ENCODE peak calls at places on chromosome 6, in five cellular contexts. O, C, X, R and P are unnamed samples.

GRCh38 chr6:117955684-117956083 is 48.6 kb downstream of the SLC35F1 start:
- DNase-seq in R (no peak), O (no peak), X (no peak), C (no peak), P (no peak)

GRCh38 chr6:157632821-157633220 is 190.2 kb upstream of the SNX9 start:
- DNase-seq in R (no peak), C (no peak), X (no peak), O (no peak), P (no peak)

GRCh38 chr6:72321741-72322140 is 300.1 kb upstream of the KCNQ5 start:
- DNase-seq in X (no peak), O (no peak), C (no peak), R (no peak), P (no peak)

GRCh38 chr6:28134015-28134414 is 7.7 kb upstream of the ZKSCAN8 start:
- DNase-seq in C (no peak), O (no peak), R (peak; percentile 26), X (peak; percentile 34), P (no peak)

GRCh38 chr6:153207041-153207440 is 76.0 kb upstream of the RGS17 start:
- DNase-seq in O (no peak), X (no peak), R (no peak), C (no peak), P (no peak)

GRCh38 chr6:130421567-130421966 is 55.8 kb downstream of the TMEM200A start:
- DNase-seq in R (no peak), X (no peak), O (no peak), C (no peak), P (peak; percentile 6)

GRCh38 chr6:113182370-113183141 is 674.6 kb upstream of the MARCKS start:
- DNase-seq in O (no peak), R (no peak), X (peak; percentile 73), C (peak; percentile 62), P (peak; percentile 10)

GRCh38 chr6:156795825-156796224 is 18.6 kb downstream of the ARID1B start:
- DNase-seq in C (no peak), O (no peak), R (no peak), X (no peak), P (no peak)

GRCh38 chr6:146950351-146950835 is 253.8 kb upstream of the STXBP5 start:
- DNase-seq in R (no peak), O (no peak), X (no peak), C (peak; percentile 5), P (peak; percentile 35)

GRCh38 chr6:110399219-110400071 is 15.9 kb downstream of the DDO start:
- DNase-seq in O (no peak), X (no peak), R (no peak), C (no peak), P (no peak)

GRCh38 chr6:18360188-18360587 is 27.0 kb upstream of the RNF144B start:
- DNase-seq in X (no peak), C (no peak), R (no peak), O (no peak), P (no peak)